ENCODE peak calls at places on chromosome 18, in nine cellular contexts. J is K562; S is sciatic nerve; L is central memory CD8-positive, alpha-beta T cell; H is pancreas; K is Panc1; N is left lung; I is activated CD4-positive, alpha-beta T cell treated with anti-CD3 and anti-CD28 coated beads for 36 hours; Y is stimulated activated naive CD8-positive, alpha-beta T cell treated with anti-CD3 and anti-CD28 coated beads, Interleukin-15, amount 100 ng/mL, for 72 hours. P is an unnamed sample.

GRCh38 chr18:23232331-23232730 is 97.0 kb downstream of the CABLES1 start:
- ATAC-seq in J (no peak), S (no peak), L (no peak), H (no peak), K (no peak), N (no peak), I (no peak), Y (no peak), P (no peak)

GRCh38 chr18:1663879-1664705 is 759.4 kb downstream of the ADCYAP1 start:
- ATAC-seq in J (peak; percentile 97), S (no peak), L (no peak), H (peak; percentile 85), K (no peak), N (peak; percentile 82), I (peak; percentile 42), Y (no peak), P (peak; percentile 68)

GRCh38 chr18:74139414-74139813 is 8.2 kb downstream of the FBXO15 start:
- ATAC-seq in J (peak; percentile 61), S (no peak), L (no peak), H (no peak), K (no peak), N (no peak), I (peak; percentile 72), Y (peak; percentile 51), P (no peak)

GRCh38 chr18:31878358-31878757 is 64.6 kb downstream of the TRAPPC8 start:
- ATAC-seq in J (no peak), S (no peak), L (no peak), H (no peak), K (no peak), N (no peak), I (no peak), Y (no peak), P (no peak)

GRCh38 chr18:41113885-41114482 is 841.0 kb upstream of the PIK3C3 start:
- ATAC-seq in J (no peak), S (no peak), L (no peak), H (no peak), K (no peak), N (no peak), I (no peak), Y (no peak), P (peak; percentile 89)

GRCh38 chr18:49546719-49547273 is 15.1 kb upstream of the LIPG start:
- ATAC-seq in J (no peak), S (no peak), L (no peak), H (no peak), K (no peak), N (no peak), I (no peak), Y (no peak), P (no peak)

GRCh38 chr18:75211721-75212625 is 1.4 kb downstream of the TSHZ1 start:
- ATAC-seq in J (peak; percentile 2), S (no peak), L (no peak), H (peak; percentile 1), K (peak; percentile 1), N (peak; percentile 2), I (no peak), Y (no peak), P (no peak)

GRCh38 chr18:12679183-12679786 is 21.4 kb upstream of the SPIRE1 start:
- ATAC-seq in J (peak; percentile 78), S (peak; percentile 96), L (no peak), H (peak; percentile 73), K (peak; percentile 83), N (peak; percentile 99), I (no peak), Y (no peak), P (peak; percentile 95)

GRCh38 chr18:72555101-72555500 is 11.0 kb upstream of the CBLN2 start:
- ATAC-seq in J (no peak), S (no peak), L (no peak), H (no peak), K (no peak), N (no peak), I (no peak), Y (no peak), P (no peak)

GRCh38 chr18:2984703-2985261 is 28.2 kb downstream of the LPIN2 start:
- ATAC-seq in J (no peak), S (no peak), L (no peak), H (peak; percentile 70), K (no peak), N (no peak), I (no peak), Y (no peak), P (no peak)